ENCODE peak calls at places on chromosomes 6 and 20, in seven cellular contexts. L is breast epithelium, Z is astrocyte, F is heart right ventricle, D is lung, W is nephron progenitor cell, X is body of pancreas. O is an unnamed sample.

GRCh38 chr20:51784299-51784698 is 16.1 kb upstream of the ATP9A start:
- DNase-seq in L (no peak), Z (no peak), F (no peak), D (no peak), W (no peak), X (no peak), O (no peak)

GRCh38 chr20:55632592-55632991 is 372.7 kb downstream of the CBLN4 start:
- DNase-seq in L (no peak), Z (no peak), F (no peak), D (no peak), W (no peak), X (no peak), O (no peak)

GRCh38 chr6:17785094-17785787 is 78.5 kb upstream of the NUP153 start:
- DNase-seq in L (no peak), Z (no peak), F (no peak), D (no peak), W (no peak), X (no peak), O (no peak)

GRCh38 chr6:134041093-134041492 is 11.3 kb downstream of the SLC2A12 start:
- DNase-seq in L (no peak), Z (peak), F (no peak), D (no peak), W (no peak), X (no peak), O (no peak)

GRCh38 chr6:148404456-148405022 is 61.9 kb downstream of the SASH1 start:
- DNase-seq in L (no peak), Z (no peak), F (no peak), D (no peak), W (no peak), X (no peak), O (no peak)

GRCh38 chr6:53984163-53984562 is 127.1 kb upstream of the MLIP start:
- DNase-seq in L (no peak), Z (peak), F (no peak), D (no peak), W (no peak), X (no peak), O (no peak)

GRCh38 chr6:151805286-151805840 is 2.1 kb upstream of the ESR1 start:
- DNase-seq in L (no peak), Z (no peak), F (no peak), D (no peak), W (peak), X (no peak), O (no peak)

GRCh38 chr6:31713991-31714684 is 1.0 kb upstream of the LY6G6D start:
- DNase-seq in L (no peak), Z (no peak), F (no peak), D (no peak), W (peak), X (no peak), O (no peak)

GRCh38 chr6:39309942-39310531 is 4.2 kb downstream of the KCNK17 start:
- DNase-seq in L (peak), Z (peak), F (peak), D (peak), W (peak), X (peak), O (peak)

GRCh38 chr20:51772236-51772635 is 4.0 kb upstream of the ATP9A start:
- DNase-seq in L (no peak), Z (no peak), F (no peak), D (no peak), W (no peak), X (no peak), O (no peak)

GRCh38 chr6:26056583-26057350 is 30.5 kb upstream of the HFE start:
- DNase-seq in L (peak), Z (no peak), F (no peak), D (no peak), W (no peak), X (peak), O (no peak)

GRCh38 chr6:57294829-57295228 is 22.6 kb upstream of the PRIM2 start:
- DNase-seq in L (no peak), Z (no peak), F (no peak), D (no peak), W (no peak), X (no peak), O (no peak)

GRCh38 chr6:89281779-89282246 is 33.3 kb downstream of the GABRR2 start:
- DNase-seq in L (no peak), Z (peak), F (no peak), D (peak), W (peak), X (no peak), O (no peak)

GRCh38 chr6:105633814-105634213 is 230.9 kb upstream of the PREP start:
- DNase-seq in L (no peak), Z (no peak), F (no peak), D (no peak), W (no peak), X (no peak), O (no peak)

GRCh38 chr6:37125779-37126553 is 44.0 kb upstream of the PIM1 start:
- DNase-seq in L (no peak), Z (no peak), F (no peak), D (no peak), W (peak), X (no peak), O (no peak)

GRCh38 chr6:3608159-3608558 is 143.4 kb downstream of the PXDC1 start:
- DNase-seq in L (no peak), Z (no peak), F (no peak), D (no peak), W (no peak), X (no peak), O (peak)

GRCh38 chr6:90227693-90228092 is 69.0 kb downstream of the BACH2 start:
- DNase-seq in L (no peak), Z (peak), F (no peak), D (no peak), W (no peak), X (no peak), O (no peak)

GRCh38 chr6:98827295-98828159 is 6.8 kb upstream of the POU3F2 start:
- DNase-seq in L (no peak), Z (no peak), F (no peak), D (no peak), W (no peak), X (no peak), O (no peak)

GRCh38 chr6:11833626-11834592 is 55.3 kb upstream of the ADTRP start:
- DNase-seq in L (no peak), Z (no peak), F (no peak), D (peak), W (no peak), X (peak), O (no peak)

GRCh38 chr6:24864345-24864744 is 65.6 kb upstream of the ARMH2 start:
- DNase-seq in L (no peak), Z (peak), F (no peak), D (no peak), W (no peak), X (no peak), O (no peak)

DNA sequence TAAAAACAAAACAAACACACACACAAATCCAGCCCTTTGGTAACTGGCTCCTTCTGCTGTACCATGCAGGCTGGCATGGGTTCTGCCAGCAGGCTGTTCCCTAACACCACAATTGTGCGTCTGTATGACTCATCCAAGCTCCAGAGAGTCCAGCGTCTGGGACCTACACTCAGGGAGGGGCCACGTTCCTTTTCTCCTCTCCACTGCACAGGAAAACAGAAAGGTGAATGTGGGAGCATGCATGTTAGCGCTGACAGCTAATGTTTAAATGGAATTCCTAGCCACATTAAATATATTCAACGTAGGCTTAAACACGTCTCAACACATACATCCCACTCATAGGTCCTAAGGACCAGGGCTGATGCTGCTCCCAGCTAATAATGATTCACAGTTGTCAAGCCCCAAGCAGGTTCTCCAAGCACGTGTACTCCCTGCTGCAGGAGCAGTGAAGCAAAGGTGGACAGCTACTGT is 20.7 kb downstream of the MAP1LC3A start:
- DNase-seq in L (no peak), Z (peak), F (peak), D (no peak), W (no peak), X (no peak), O (peak)
- TF ChIP-seq CTCF in L (no peak), Z (peak), F (peak), D (no peak), W (no peak), X (no peak), O (peak)

GRCh38 chr20:40667503-40667902 is 21.5 kb downstream of the MAFB start:
- DNase-seq in L (no peak), Z (no peak), F (no peak), D (no peak), W (no peak), X (no peak), O (no peak)

GRCh38 chr20:40672095-40672494 is 16.9 kb downstream of the MAFB start:
- DNase-seq in L (no peak), Z (no peak), F (no peak), D (no peak), W (no peak), X (no peak), O (no peak)

GRCh38 chr20:40669692-40670091 is 19.3 kb downstream of the MAFB start:
- DNase-seq in L (no peak), Z (no peak), F (no peak), D (no peak), W (no peak), X (no peak), O (no peak)

GRCh38 chr20:40668449-40669228 is 20.4 kb downstream of the MAFB start:
- DNase-seq in L (no peak), Z (no peak), F (no peak), D (no peak), W (no peak), X (no peak), O (no peak)

GRCh38 chr20:40670251-40670650 is 18.8 kb downstream of the MAFB start:
- DNase-seq in L (no peak), Z (no peak), F (no peak), D (no peak), W (no peak), X (no peak), O (no peak)
- TF ChIP-seq CTCF in L (no peak), Z (no peak), F (no peak), D (no peak), W (no peak), X (no peak), O (peak)

DNA sequence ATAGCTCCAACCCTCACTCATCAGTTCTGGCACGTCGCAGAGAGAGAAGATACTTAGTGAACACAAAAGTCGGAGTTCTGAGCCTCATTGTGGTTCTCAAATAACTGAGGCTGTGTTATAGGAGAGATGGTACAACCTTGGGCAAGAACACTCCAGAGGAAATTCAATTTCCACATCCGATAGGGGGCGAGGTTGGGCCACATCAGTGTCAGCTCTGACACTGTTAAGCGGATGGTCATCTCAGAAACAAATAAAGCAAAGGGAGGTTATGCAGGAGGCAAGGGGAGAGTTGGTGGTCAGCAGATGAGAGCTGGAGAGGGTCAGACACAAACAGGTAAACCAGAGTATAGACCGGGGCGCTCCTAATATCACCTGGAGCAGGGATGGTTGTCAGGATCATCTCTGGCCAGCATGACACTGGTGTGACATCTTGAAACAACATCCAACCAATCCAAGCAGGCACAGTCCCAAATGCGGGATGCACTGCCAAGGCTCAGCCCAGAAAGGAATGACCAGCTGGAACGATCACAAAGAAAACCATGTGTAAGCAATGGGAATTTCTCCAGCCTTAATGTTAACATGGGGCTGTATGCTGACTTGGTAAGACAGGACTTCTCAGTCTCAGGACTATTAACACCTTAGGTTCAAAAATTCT is 331.8 kb downstream of the HACE1 start:
- DNase-seq in L (no peak), Z (peak), F (no peak), D (no peak), W (peak), X (peak), O (no peak)
- TF ChIP-seq CTCF in L (no peak), Z (peak), F (no peak), D (no peak), W (peak), X (peak), O (peak)

GRCh38 chr6:131519670-131520436 is 53.2 kb upstream of the ARG1 start:
- DNase-seq in L (no peak), Z (peak), F (no peak), D (no peak), W (peak), X (no peak), O (no peak)
- TF ChIP-seq CTCF in L (no peak), Z (peak), F (peak), D (peak), W (peak), X (peak), O (peak)

DNA sequence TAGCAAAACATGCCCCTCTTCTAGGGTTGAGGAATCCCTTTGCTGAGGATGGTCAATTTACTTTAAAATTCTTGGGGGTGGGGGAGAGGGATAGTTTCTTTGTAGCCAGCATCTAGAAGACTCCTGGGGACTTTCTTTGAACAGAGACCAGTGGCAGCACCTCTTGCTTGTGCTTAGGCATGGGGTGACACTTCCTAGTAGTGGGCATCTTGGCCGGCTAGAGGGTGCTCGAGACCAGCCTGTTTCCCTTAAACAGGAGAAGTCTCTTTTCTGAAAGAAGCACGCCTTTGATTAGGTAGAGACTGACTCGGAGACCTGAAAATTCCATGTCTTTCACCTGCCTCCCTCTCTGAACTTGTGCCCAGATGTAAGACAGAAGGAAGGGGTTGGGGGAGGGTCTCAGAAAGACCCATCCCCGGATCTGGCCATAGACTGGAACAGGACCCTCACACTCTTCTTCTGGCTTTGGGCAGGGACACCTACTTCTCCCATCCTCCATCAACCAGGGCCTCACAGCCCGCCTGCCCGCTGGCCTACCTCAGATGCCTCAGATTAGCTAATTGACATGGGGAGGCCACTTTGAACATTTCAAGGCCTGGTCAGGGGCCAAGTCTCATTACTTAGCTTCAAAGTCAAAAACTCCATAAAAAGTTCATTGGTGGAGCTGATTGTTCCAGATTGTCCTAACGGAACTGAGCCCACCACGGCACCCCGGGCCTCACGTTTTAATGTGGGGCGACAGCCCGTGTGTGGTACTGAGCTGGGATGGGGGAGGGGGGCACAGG is 172.2 kb downstream of the CDC5L start:
- DNase-seq in L (no peak), Z (no peak), F (no peak), D (no peak), W (no peak), X (no peak), O (no peak)
- TF ChIP-seq CTCF in L (no peak), Z (no peak), F (no peak), D (no peak), W (no peak), X (no peak), O (no peak)

GRCh38 chr20:7712661-7713060 is 227.6 kb downstream of the HAO1 start:
- DNase-seq in L (no peak), Z (peak), F (no peak), D (no peak), W (no peak), X (no peak), O (no peak)

GRCh38 chr20:7708782-7709181 is 231.5 kb downstream of the HAO1 start:
- DNase-seq in L (no peak), Z (no peak), F (no peak), D (no peak), W (no peak), X (no peak), O (no peak)

GRCh38 chr20:7710440-7710839 is 229.8 kb downstream of the HAO1 start:
- DNase-seq in L (no peak), Z (peak), F (no peak), D (no peak), W (no peak), X (no peak), O (no peak)

GRCh38 chr20:7716286-7716972 is 223.8 kb downstream of the HAO1 start:
- DNase-seq in L (no peak), Z (no peak), F (no peak), D (no peak), W (no peak), X (no peak), O (no peak)

GRCh38 chr20:7714549-7714948 is 225.7 kb downstream of the HAO1 start:
- DNase-seq in L (no peak), Z (no peak), F (no peak), D (no peak), W (no peak), X (no peak), O (no peak)
- TF ChIP-seq CTCF in L (no peak), Z (no peak), F (no peak), D (no peak), W (no peak), X (no peak), O (no peak)

O was measured in osteocyte.